ENCODE peak calls at places on chromosome 12, in eight cellular contexts. K is cardiac muscle cell, F is A549, P is heart left ventricle, B is fibroblast of lung, C is AG04450, I is ovary, D is breast epithelium. T is an unnamed sample.

GRCh38 chr12:93803408-93803807 is 126.2 kb downstream of the CRADD start:
- DNase-seq in F (no peak), B (peak), P (no peak), I (no peak), C (no peak), K (peak), D (no peak), T (no peak)

GRCh38 chr12:53538209-53538689 is 31.0 kb upstream of the NPFF start:
- DNase-seq in C (no peak), D (peak), K (peak), P (no peak), I (peak), F (no peak), B (peak), T (no peak)

GRCh38 chr12:129372876-129373275 is 519.6 kb downstream of the GLT1D1 start:
- DNase-seq in P (no peak), D (no peak), B (no peak), K (no peak), I (no peak), F (no peak), C (no peak), T (no peak)

GRCh38 chr12:68364893-68365725 is 32.9 kb upstream of the MDM1 start:
- DNase-seq in K (peak), C (peak), D (peak), F (peak), I (peak), B (peak), P (peak), T (peak)

GRCh38 chr12:21527451-21528180 is 1.5 kb downstream of the SPX start:
- DNase-seq in I (no peak), D (no peak), B (peak), F (peak), P (peak), K (peak), C (no peak), T (no peak)

GRCh38 chr12:86929962-86930361 is 673.8 kb upstream of the MGAT4C start:
- DNase-seq in K (no peak), F (no peak), P (no peak), B (peak), C (no peak), I (no peak), D (no peak), T (no peak)

GRCh38 chr12:130460611-130461478 is 123.2 kb downstream of the PIWIL1 start:
- DNase-seq in C (no peak), P (no peak), K (no peak), D (no peak), B (no peak), I (no peak), F (no peak), T (no peak)

GRCh38 chr12:113030875-113031525 is 25.5 kb upstream of the DTX1 start:
- DNase-seq in D (no peak), B (peak), P (no peak), C (no peak), I (no peak), F (peak), K (peak), T (no peak)

GRCh38 chr12:89461649-89462612 is 62.7 kb downstream of the GALNT4 start:
- DNase-seq in C (peak), D (no peak), F (peak), I (no peak), K (peak), P (no peak), B (peak), T (no peak)

GRCh38 chr12:104549820-104550480 is 93.2 kb downstream of the CHST11 start:
- DNase-seq in K (no peak), P (no peak), F (peak), C (no peak), I (no peak), D (no peak), B (peak), T (no peak)

GRCh38 chr12:122646568-122647220 is 56.5 kb downstream of the HCAR2 start:
- DNase-seq in P (no peak), K (peak), C (peak), D (no peak), B (peak), I (no peak), F (no peak), T (no peak)

GRCh38 chr12:46259713-46260112 is 9.1 kb downstream of the SLC38A1 start:
- DNase-seq in F (no peak), B (no peak), P (no peak), C (no peak), D (no peak), I (no peak), K (no peak), T (no peak)

GRCh38 chr12:117119592-117120198 is 20.5 kb upstream of the TESC start:
- DNase-seq in I (no peak), P (no peak), C (no peak), D (no peak), B (no peak), K (no peak), F (peak), T (no peak)

GRCh38 chr12:124687695-124688301 is 120.4 kb upstream of the NCOR2 start:
- DNase-seq in I (peak), P (peak), K (peak), C (no peak), F (no peak), D (no peak), B (peak), T (no peak)

GRCh38 chr12:30420561-30420960 is 275.1 kb downstream of the IPO8 start:
- DNase-seq in B (peak), I (no peak), K (peak), F (no peak), C (no peak), P (no peak), D (no peak), T (no peak)

GRCh38 chr12:120903818-120904773 is at the start of gene SPPL3:
- DNase-seq in I (peak), F (peak), K (peak), C (peak), B (peak), P (peak), D (peak), T (peak)
- TF ChIP-seq CTCF in I (no peak), F (peak), K (no peak), C (no peak), B (no peak), P (peak), D (no peak), T (no peak)

GRCh38 chr12:6612652-6613014 is 5.5 kb upstream of the CHD4 start:
- DNase-seq in I (no peak), K (no peak), C (no peak), F (no peak), D (no peak), P (no peak), B (no peak), T (no peak)

GRCh38 chr12:6614513-6615177 is 7.5 kb upstream of the CHD4 start:
- DNase-seq in B (no peak), P (no peak), D (no peak), C (no peak), I (no peak), K (no peak), F (peak), T (no peak)

GRCh38 chr12:6612247-6612646 is 5.1 kb upstream of the CHD4 start:
- DNase-seq in C (no peak), I (no peak), D (no peak), P (no peak), K (no peak), B (no peak), F (no peak), T (no peak)

GRCh38 chr12:6613776-6614512 is 6.8 kb upstream of the CHD4 start:
- DNase-seq in C (peak), K (peak), B (peak), F (peak), I (peak), P (peak), D (peak), T (peak)

GRCh38 chr12:6613015-6613775 is 6.0 kb upstream of the CHD4 start:
- DNase-seq in I (peak), P (peak), K (peak), D (peak), B (peak), C (no peak), F (no peak), T (peak)
- H3K4me3 ChIP-seq in I (peak), P (peak), K (no peak), D (peak), B (peak), C (peak), F (no peak), T (peak)

GRCh38 chr12:57176846-57177245 is 29.4 kb upstream of the LRP1-AS start:
- DNase-seq in F (no peak), B (no peak), K (no peak), P (no peak), C (no peak), D (no peak), I (no peak), T (no peak)
- H3K27ac ChIP-seq in F (no peak), B (no peak), K (no peak), P (no peak), C (no peak), D (peak), I (no peak), T (no peak)

DNA sequence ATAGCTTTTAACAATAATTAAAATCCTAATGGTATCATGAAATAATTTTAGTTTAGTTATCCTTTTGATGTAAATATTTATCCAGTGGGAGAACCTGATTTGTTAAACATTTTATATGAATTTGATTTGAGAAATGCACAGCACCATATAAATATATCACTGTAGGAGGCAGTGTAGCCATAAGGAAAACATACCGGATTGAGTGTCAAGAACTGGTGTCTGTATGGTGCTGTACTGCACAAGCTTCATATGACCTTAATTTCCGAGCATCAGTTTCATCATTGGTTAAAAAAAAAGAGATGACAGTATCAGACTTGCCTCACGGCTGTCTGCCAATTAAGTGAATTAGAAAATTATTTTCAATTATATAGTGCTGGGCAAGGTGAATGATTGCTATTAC is 72.0 kb downstream of the TMTC2 start:
- DNase-seq in K (peak), C (no peak), I (no peak), D (no peak), F (no peak), P (no peak), B (no peak), T (no peak)
- TF ChIP-seq CTCF in K (no peak), C (no peak), I (no peak), D (no peak), F (no peak), P (no peak), B (no peak), T (no peak)

GRCh38 chr12:66170606-66171005 is 810 bp upstream of the TMBIM4 start:
- DNase-seq in D (no peak), F (no peak), C (no peak), K (no peak), B (no peak), I (no peak), P (no peak), T (no peak)
- H3K4me3 ChIP-seq in D (peak), F (peak), C (peak), K (no peak), B (peak), I (peak), P (peak), T (peak)